ENCODE peak calls at places on chromosomes 16 and 17, in four cellular contexts. H is effector memory CD4-positive, alpha-beta T cell; X is fibroblast of villous mesenchyme; F is heart left ventricle. L is an unnamed sample.
A peak's percentile ranks its signal among the peaks of the same experiment; 100 is the strongest.

GRCh38 chr17:8226536-8227237 is 16.3 kb upstream of the AURKB start:
- DNase-seq in H (peak; percentile 8), X (peak; percentile 94), F (peak; percentile 76), L (no peak)

GRCh38 chr17:19646788-19647696 is 1.5 kb upstream of the ALDH3A2 start:
- DNase-seq in H (no peak), X (peak; percentile 36), F (no peak), L (no peak)

GRCh38 chr16:66266436-66267286 is 99.8 kb upstream of the CDH5 start:
- DNase-seq in H (no peak), X (peak; percentile 91), F (peak; percentile 83), L (no peak)

GRCh38 chr17:36183001-36183810 is 6.8 kb upstream of the TBC1D3B start:
- DNase-seq in H (no peak), X (peak; percentile 24), F (peak; percentile 75), L (no peak)

GRCh38 chr17:2198917-2199316 is 104.7 kb downstream of the SMG6 start:
- DNase-seq in H (no peak), X (peak; percentile 86), F (no peak), L (no peak)

GRCh38 chr16:19706846-19707245 is 11.2 kb downstream of the KNOP1 start:
- DNase-seq in H (no peak), X (no peak), F (no peak), L (no peak)

GRCh38 chr17:53924530-53925455 is 102.1 kb downstream of the KIF2B start:
- DNase-seq in H (no peak), X (peak; percentile 4), F (no peak), L (no peak)

GRCh38 chr17:20281860-20282259 is 185.5 kb downstream of the LGALS9B start:
- DNase-seq in H (no peak), X (no peak), F (peak; percentile 57), L (no peak)

GRCh38 chr17:76390003-76390421 is 5.6 kb downstream of the SPHK1 start:
- DNase-seq in H (no peak), X (no peak), F (no peak), L (no peak)

GRCh38 chr17:71909155-71909554 is 211.7 kb upstream of the SOX9 start:
- DNase-seq in H (no peak), X (no peak), F (no peak), L (no peak)

GRCh38 chr16:68444058-68444657 is 4.2 kb downstream of the SMPD3 start:
- DNase-seq in H (no peak), X (peak; percentile 53), F (no peak), L (no peak)

GRCh38 chr17:77831497-77832179 is 126.9 kb upstream of the TNRC6C start:
- DNase-seq in H (no peak), X (peak; percentile 34), F (no peak), L (no peak)

GRCh38 chr17:78925662-78926555 is 722 bp upstream of the TIMP2 start:
- DNase-seq in H (no peak), X (peak; percentile 90), F (peak; percentile 88), L (no peak)

GRCh38 chr16:77191259-77191969 is 424 bp downstream of the MON1B start:
- DNase-seq in H (no peak), X (peak; percentile 11), F (no peak), L (no peak)

GRCh38 chr17:82231562-82232321 is 2.9 kb downstream of the SLC16A3 start:
- DNase-seq in H (no peak), X (peak; percentile 87), F (peak; percentile 86), L (no peak)

GRCh38 chr17:82230627-82231311 is 1.9 kb downstream of the SLC16A3 start:
- DNase-seq in H (peak; percentile 32), X (peak; percentile 91), F (peak; percentile 94), L (no peak)

GRCh38 chr17:82232322-82232785 is 3.5 kb downstream of the SLC16A3 start:
- DNase-seq in H (no peak), X (no peak), F (no peak), L (no peak)

GRCh38 chr17:82229686-82230626 is 1.1 kb downstream of the SLC16A3 start:
- DNase-seq in H (no peak), X (no peak), F (peak; percentile 46), L (no peak)

DNA sequence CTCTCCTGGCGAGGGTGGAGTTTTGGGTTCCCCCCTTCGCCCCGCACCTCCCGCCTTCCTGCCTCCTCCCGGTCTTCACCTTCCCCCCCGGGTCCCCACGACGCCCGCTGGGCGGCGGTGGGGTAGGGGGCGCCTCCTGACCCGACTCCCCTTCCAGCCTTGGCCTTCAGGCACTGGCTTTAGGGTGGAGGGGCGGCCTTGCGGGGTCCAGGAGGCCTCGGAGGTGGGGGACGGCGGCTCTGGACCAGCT is 2.4 kb downstream of the SLC16A3 start:
- DNase-seq in H (no peak), X (no peak), F (no peak), L (no peak)
- H3K4me3 ChIP-seq in H (peak overlapping the region; percentile 55), X (peak overlapping the region; percentile 81), F (peak overlapping the region; percentile 74), L (no peak overlapping the region)

GRCh38 chr16:677306-678190 is 2.1 kb downstream of the RHBDL1 start:
- DNase-seq in H (no peak), X (no peak), F (no peak), L (no peak)

GRCh38 chr16:674968-675883 is at the start of gene RHBDL1:
- DNase-seq in H (no peak), X (peak; percentile 42), F (no peak), L (no peak)

GRCh38 chr16:674214-674881 is 1.1 kb upstream of the RHBDL1 start:
- DNase-seq in H (no peak), X (no peak), F (peak; percentile 72), L (no peak)

GRCh38 chr16:676565-677297 is 1.3 kb downstream of the RHBDL1 start:
- DNase-seq in H (no peak), X (no peak), F (no peak), L (no peak)

DNA sequence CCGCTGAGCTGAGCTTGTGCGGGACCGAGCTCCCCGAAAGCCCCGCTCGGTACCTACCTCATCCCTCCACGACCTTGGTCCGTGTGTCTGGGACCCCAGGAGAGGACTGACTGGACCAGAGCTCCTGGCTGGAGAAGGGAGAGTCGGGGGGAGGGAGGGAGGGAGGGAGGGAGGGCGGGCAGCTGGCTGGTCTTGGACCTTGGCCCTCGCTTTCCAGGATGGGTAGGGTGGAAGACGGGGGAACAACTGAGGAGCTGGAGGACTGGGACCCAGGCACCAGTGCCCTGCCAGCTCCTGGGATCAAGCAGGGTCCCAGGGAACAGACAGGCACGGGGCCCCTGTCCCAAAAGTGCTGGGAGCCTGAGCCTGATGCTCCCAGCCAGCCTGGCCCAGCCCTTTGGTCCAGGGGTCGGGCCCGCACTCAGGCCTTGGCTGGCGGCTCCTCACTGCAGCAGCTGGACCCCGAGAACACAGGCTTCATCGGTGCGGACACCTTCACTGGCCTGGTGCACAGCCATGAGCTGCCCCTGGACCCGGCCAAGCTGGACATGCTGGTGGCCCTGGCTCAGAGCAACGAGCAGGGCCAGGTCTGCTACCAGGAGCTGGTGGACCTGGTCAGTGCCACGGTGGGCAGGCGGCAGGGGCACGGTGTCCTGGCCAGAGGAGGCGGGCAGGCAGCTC is 553 bp downstream of the RHBDL1 start:
- DNase-seq in H (no peak), X (no peak), F (no peak), L (no peak)
- H3K4me3 ChIP-seq in H (no peak overlapping the region), X (peak overlapping the region; percentile 52), F (peak overlapping the region; percentile 30), L (no peak overlapping the region)

GRCh38 chr16:28061702-28062101 is 1.8 kb downstream of the GSG1L start:
- DNase-seq in H (no peak), X (no peak), F (no peak), L (no peak)
- H3K4me3 ChIP-seq in H (no peak overlapping the region), X (no peak overlapping the region), F (no peak overlapping the region), L (no peak overlapping the region)

DNA sequence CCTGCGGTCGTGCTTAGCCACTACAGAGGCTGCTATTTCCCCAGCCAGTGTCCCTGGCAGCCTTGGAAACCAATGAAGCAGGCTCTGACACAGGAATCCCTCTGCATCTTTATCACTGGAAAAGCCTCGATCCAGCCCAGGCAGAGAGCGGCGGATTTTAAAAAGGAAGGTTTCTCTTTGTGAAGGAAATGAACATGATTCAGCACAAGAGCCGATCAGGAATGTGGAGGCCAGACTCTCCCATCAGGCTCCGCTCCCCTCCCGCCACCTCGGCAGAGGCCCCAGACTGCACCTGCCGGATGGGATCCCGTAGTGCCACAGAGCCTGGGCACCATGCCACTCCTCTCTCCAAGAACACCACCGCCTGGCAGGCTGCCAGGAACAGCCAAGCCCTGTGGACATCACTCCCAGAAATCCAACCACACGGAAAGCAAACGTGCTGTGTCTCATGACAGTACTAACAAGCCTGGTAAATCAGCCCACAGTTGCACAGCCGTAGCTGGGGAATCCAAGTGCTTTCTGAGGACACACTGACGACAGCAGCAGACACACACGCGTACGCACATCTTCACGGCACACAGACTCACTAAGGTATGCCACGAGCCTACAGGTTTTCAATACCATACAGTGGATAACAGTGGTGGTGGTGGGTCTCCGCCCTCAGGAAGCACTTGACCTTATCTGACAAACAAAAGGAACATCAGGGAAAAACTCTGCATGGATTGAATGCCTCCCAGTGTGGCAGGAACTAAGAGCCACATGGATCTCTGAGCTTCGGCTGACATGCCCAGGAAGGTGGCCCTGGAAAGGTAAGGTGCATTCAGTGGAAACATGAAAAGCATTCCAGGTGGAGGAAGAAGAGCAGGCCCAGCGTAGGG is 5.4 kb downstream of the LRRC75A start:
- DNase-seq in H (no peak), X (peak; percentile 72), F (peak; percentile 89), L (no peak)
- H3K4me3 ChIP-seq in H (no peak overlapping the region), X (no peak overlapping the region), F (no peak overlapping the region), L (no peak overlapping the region)

GRCh38 chr17:65536573-65537342 is 24.7 kb downstream of the AXIN2 start:
- DNase-seq in H (no peak), X (no peak), F (no peak), L (no peak)
- H3K4me3 ChIP-seq in H (no peak overlapping the region), X (no peak overlapping the region), F (no peak overlapping the region), L (no peak overlapping the region)

DNA sequence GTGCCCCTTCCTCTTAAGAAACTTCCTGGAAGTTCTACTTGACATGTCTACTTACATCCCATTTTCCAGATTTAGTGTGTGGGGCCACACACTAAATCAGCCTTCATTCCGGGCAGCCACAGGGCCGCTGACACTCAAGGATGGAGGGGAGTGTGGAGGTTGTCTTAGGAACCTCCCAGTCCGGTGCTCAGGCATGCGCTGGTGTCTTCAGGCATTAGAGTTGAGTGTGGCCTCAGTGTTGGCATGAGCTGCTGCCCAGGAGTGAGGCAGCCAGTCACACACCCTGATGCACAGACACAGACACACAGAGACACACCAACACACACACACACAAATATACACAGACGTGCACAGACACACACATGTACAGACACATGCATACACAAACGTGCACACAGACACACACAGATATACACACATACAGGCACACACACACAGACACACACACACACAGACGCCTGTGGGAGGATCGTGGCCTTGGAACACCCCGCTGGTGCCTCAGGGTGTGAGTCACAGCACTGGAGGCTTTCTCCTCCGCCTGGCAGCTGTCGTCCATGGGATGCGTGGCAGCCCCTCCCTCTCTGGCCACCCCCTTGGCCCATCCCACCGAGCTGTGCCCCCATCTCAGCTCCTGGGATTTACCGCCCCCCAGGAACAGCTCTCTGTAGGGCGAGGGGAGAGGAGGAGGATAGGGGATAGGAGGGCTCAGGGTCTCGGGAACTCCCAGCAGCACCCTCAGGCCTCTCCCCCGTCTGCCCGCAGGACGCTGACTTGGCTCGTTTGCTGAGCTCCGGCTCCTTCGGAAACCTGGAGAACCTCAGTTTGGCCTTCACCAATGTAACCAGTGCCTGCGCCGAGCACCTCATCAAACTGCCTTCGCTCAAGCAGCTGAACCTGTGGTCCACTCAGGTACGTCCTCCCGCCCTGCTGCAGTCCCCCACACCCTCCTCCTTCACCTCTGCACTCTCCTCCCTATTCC is 75.6 kb upstream of the PLCG2 start:
- DNase-seq in H (no peak), X (peak; percentile 88), F (no peak), L (no peak)
- H3K4me3 ChIP-seq in H (no peak overlapping the region), X (peak overlapping the region; percentile 45), F (no peak overlapping the region), L (no peak overlapping the region)

GRCh38 chr17:83032781-83033180 is 46.6 kb upstream of the METRNL start:
- DNase-seq in H (no peak), X (no peak), F (no peak), L (no peak)
- H3K4me3 ChIP-seq in H (no peak overlapping the region), X (no peak overlapping the region), F (no peak overlapping the region), L (no peak overlapping the region)